ENCODE peak calls at places on chromosome 10, in nine cellular contexts. I is brain pericyte; O is psoas muscle; C is left ventricle myocardium inferior; M is HEK293T; D is activated CD8-positive, alpha-beta memory T cell treated with anti-CD3 and anti-CD28 coated beads, Interleukin-2, amount 10 ng/mL, durations not matched to agents 7 days and 5 days; Z is brain microvascular endothelial cell; B is left cardiac atrium; X is T-cell. U is an unnamed sample.

GRCh38 chr10:87641065-87641464 is 18.6 kb upstream of the PAPSS2 start:
- DNase-seq in X (no peak), O (no peak), B (no peak), I (no peak), M (no peak), C (no peak), D (no peak), Z (no peak), U (no peak)

GRCh38 chr10:89810908-89811515 is 109.6 kb downstream of the KIF20B start:
- DNase-seq in X (no peak), C (no peak), I (no peak), B (no peak), Z (no peak), O (no peak), M (no peak), D (no peak), U (no peak)

GRCh38 chr10:17742918-17743317 is 9.1 kb upstream of the TMEM236 start:
- DNase-seq in M (peak; percentile 64), C (peak; percentile 45), X (peak; percentile 69), O (peak; percentile 58), D (peak; percentile 79), B (peak; percentile 68), Z (peak; percentile 49), I (no peak), U (peak; percentile 2)

GRCh38 chr10:43041422-43042342 is 35.2 kb upstream of the RET start:
- DNase-seq in O (no peak), I (no peak), X (no peak), B (no peak), C (peak; percentile 7), D (peak; percentile 33), Z (no peak), M (no peak), U (no peak)

GRCh38 chr10:26696786-26697162 is 727 bp upstream of the PDSS1 start:
- DNase-seq in C (no peak), Z (no peak), B (no peak), I (no peak), D (no peak), X (no peak), M (no peak), O (no peak), U (no peak)

GRCh38 chr10:130761032-130761575 is 550.4 kb downstream of the TCERG1L start:
- DNase-seq in I (no peak), D (no peak), M (no peak), X (no peak), C (no peak), B (no peak), O (no peak), Z (no peak), U (no peak)

GRCh38 chr10:25867321-25867720 is 66.7 kb upstream of the MYO3A start:
- DNase-seq in D (no peak), C (no peak), X (no peak), I (no peak), O (no peak), B (no peak), Z (no peak), M (no peak), U (no peak)

GRCh38 chr10:31134303-31134928 is 102.8 kb upstream of the ZNF438 start:
- DNase-seq in D (no peak), I (no peak), C (no peak), M (no peak), O (no peak), X (no peak), B (peak; percentile 45), Z (peak; percentile 41), U (no peak)

GRCh38 chr10:58511765-58512469 is 755 bp upstream of the BICC1 start:
- DNase-seq in Z (no peak), D (no peak), C (peak; percentile 42), B (peak; percentile 40), M (no peak), X (no peak), I (no peak), O (peak; percentile 28), U (no peak)

GRCh38 chr10:28010821-28011220 is 11.9 kb upstream of the ODAD2 start:
- DNase-seq in C (no peak), X (no peak), O (no peak), I (no peak), Z (no peak), D (no peak), M (no peak), B (no peak), U (no peak)

GRCh38 chr10:7734821-7735220 is 31.7 kb downstream of the ITIH2 start:
- DNase-seq in B (no peak), D (no peak), X (no peak), O (no peak), C (no peak), Z (no peak), I (no peak), M (no peak), U (no peak)

GRCh38 chr10:49109669-49110335 is 5.5 kb downstream of the VSTM4 start:
- DNase-seq in C (peak; percentile 84), B (peak; percentile 75), D (no peak), X (no peak), O (peak; percentile 64), I (peak; percentile 46), Z (no peak), M (no peak), U (peak; percentile 51)

GRCh38 chr10:113169853-113170455 is 219.9 kb downstream of the TCF7L2 start:
- DNase-seq in D (peak; percentile 59), O (no peak), B (no peak), Z (no peak), M (no peak), I (no peak), X (no peak), C (no peak), U (no peak)

GRCh38 chr10:106450966-106451365 is 713.5 kb downstream of the SORCS1 start:
- DNase-seq in I (no peak), C (no peak), B (no peak), D (no peak), O (no peak), M (no peak), X (no peak), Z (no peak), U (no peak)

GRCh38 chr10:78964952-78965633 is 103.7 kb upstream of the ZMIZ1 start:
- DNase-seq in D (no peak), Z (peak; percentile 17), I (peak; percentile 61), M (no peak), O (peak; percentile 78), X (no peak), B (no peak), C (peak; percentile 25), U (no peak)

GRCh38 chr10:13686331-13686752 is 99.6 kb downstream of the PRPF18 start:
- DNase-seq in B (peak; percentile 47), Z (no peak), X (no peak), D (no peak), C (peak; percentile 54), I (no peak), O (no peak), M (no peak), U (no peak)

GRCh38 chr10:109914966-109915365 is 8.3 kb downstream of the XPNPEP1 start:
- DNase-seq in M (no peak), O (no peak), X (peak; percentile 32), Z (peak; percentile 82), C (no peak), I (no peak), B (no peak), D (peak; percentile 67), U (no peak)

GRCh38 chr10:65126288-65126687 is 1605.1 kb downstream of the REEP3 start:
- DNase-seq in C (no peak), X (no peak), D (no peak), Z (no peak), O (no peak), I (no peak), B (no peak), M (no peak), U (no peak)

GRCh38 chr10:10078476-10078875 is 939.2 kb upstream of the CELF2 start:
- DNase-seq in C (no peak), M (no peak), D (no peak), B (no peak), Z (no peak), O (no peak), X (no peak), I (no peak), U (no peak)

GRCh38 chr10:34107623-34108516 is 707.2 kb downstream of the PARD3 start:
- DNase-seq in O (no peak), C (no peak), M (no peak), I (no peak), B (no peak), D (no peak), Z (no peak), X (no peak), U (no peak)

GRCh38 chr10:88216976-88217375 is 353.6 kb downstream of the PTEN start:
- DNase-seq in C (no peak), Z (no peak), D (no peak), M (no peak), O (no peak), I (no peak), B (no peak), X (no peak), U (no peak)

GRCh38 chr10:35872666-35873065 is 230.6 kb upstream of the FZD8 start:
- DNase-seq in O (no peak), C (no peak), X (no peak), M (no peak), Z (no peak), B (no peak), I (no peak), D (no peak), U (no peak)

GRCh38 chr10:50501478-50501877 is 122.3 kb downstream of the SGMS1 start:
- DNase-seq in B (no peak), X (no peak), Z (no peak), D (no peak), I (no peak), O (no peak), C (no peak), M (no peak), U (peak; percentile 28)

GRCh38 chr10:44956176-44956575 is 3.4 kb upstream of the RASSF4 start:
- DNase-seq in B (no peak), I (no peak), C (no peak), M (no peak), Z (no peak), X (no peak), O (no peak), D (peak; percentile 8), U (no peak)

GRCh38 chr10:17836917-17837316 is 27.8 kb downstream of the MRC1 start:
- DNase-seq in B (peak; percentile 63), M (peak; percentile 19), X (no peak), D (no peak), C (peak; percentile 18), O (no peak), Z (peak; percentile 69), I (no peak), U (peak; percentile 11)

GRCh38 chr10:72276013-72276387 is 2.3 kb downstream of the DDIT4 start:
- DNase-seq in Z (no peak), C (no peak), O (peak; percentile 42), I (no peak), M (no peak), B (no peak), D (peak; percentile 59), X (no peak), U (no peak)

GRCh38 chr10:46559231-46559671 is 2.8 kb upstream of the GPRIN2 start:
- DNase-seq in B (no peak), O (no peak), C (no peak), I (no peak), Z (no peak), X (no peak), D (peak; percentile 40), M (no peak), U (no peak)

GRCh38 chr10:125929613-125930012 is 33.2 kb downstream of the FANK1 start:
- DNase-seq in M (no peak), B (no peak), O (no peak), I (no peak), C (no peak), X (no peak), D (no peak), Z (no peak), U (no peak)

GRCh38 chr10:63634488-63635090 is 113.4 kb downstream of the REEP3 start:
- DNase-seq in B (no peak), M (no peak), D (no peak), C (no peak), X (no peak), O (no peak), I (no peak), Z (no peak), U (no peak)

GRCh38 chr10:74799840-74800239 is 26.6 kb upstream of the KAT6B start:
- DNase-seq in D (no peak), X (no peak), B (no peak), I (peak; percentile 65), Z (peak; percentile 91), C (no peak), M (no peak), O (no peak), U (peak; percentile 82)

GRCh38 chr10:45657033-45657926 is 15.3 kb downstream of the ZFAND4 start:
- DNase-seq in C (no peak), B (no peak), M (no peak), O (no peak), X (no peak), D (no peak), Z (no peak), I (no peak), U (no peak)